ENCODE peak calls at places on chromosomes 11 and 22, in ten cellular contexts. N is lower leg skin, H is esophagus squamous epithelium, M is thyroid gland, X is IMR-90, Q is adrenal gland, T is Peyer's patch, F is HCT116, U is sigmoid colon, P is heart left ventricle. O is an unnamed sample.

GRCh38 chr11:74090701-74091100 is 80.1 kb downstream of the C2CD3 start:
- DNase-seq in H (no peak), X (peak), T (no peak), U (no peak), N (no peak), P (no peak), Q (no peak), F (no peak), M (no peak), O (no peak)

GRCh38 chr11:77505956-77506355 is 32.1 kb upstream of the PAK1 start:
- DNase-seq in Q (no peak), H (no peak), N (no peak), U (no peak), T (no peak), X (no peak), F (no peak), M (no peak), P (no peak), O (no peak)

GRCh38 chr11:77066229-77067023 is at the start of gene CAPN5:
- DNase-seq in T (peak), N (peak), Q (peak), U (peak), X (peak), H (peak), P (peak), M (peak), F (peak), O (peak)

GRCh38 chr11:33891714-33892327 is at the start of gene LMO2:
- DNase-seq in P (no peak), X (no peak), H (no peak), U (no peak), N (no peak), M (no peak), T (no peak), F (no peak), Q (no peak), O (peak)

GRCh38 chr11:93519179-93519578 is 24.0 kb downstream of the SMCO4 start:
- DNase-seq in X (no peak), U (no peak), Q (no peak), F (no peak), H (no peak), M (no peak), P (no peak), T (no peak), N (no peak), O (no peak)

GRCh38 chr11:17774232-17775034 is 39.9 kb downstream of the KCNC1 start:
- DNase-seq in X (no peak), P (no peak), M (no peak), H (no peak), Q (no peak), N (no peak), F (no peak), U (peak), T (no peak), O (no peak)

GRCh38 chr11:102940714-102941588 is 14.6 kb downstream of the MMP13 start:
- DNase-seq in H (no peak), Q (peak), T (peak), F (peak), N (peak), P (no peak), U (no peak), X (peak), M (peak), O (peak)

GRCh38 chr22:30190619-30191018 is 55.9 kb downstream of the LIF start:
- DNase-seq in P (no peak), F (no peak), M (no peak), Q (no peak), X (no peak), N (no peak), H (no peak), U (no peak), T (no peak), O (no peak)

GRCh38 chr11:126710804-126711399 is 289.7 kb downstream of the KIRREL3 start:
- DNase-seq in F (no peak), U (no peak), M (no peak), T (no peak), P (no peak), X (no peak), H (no peak), N (no peak), Q (no peak), O (no peak)

GRCh38 chr11:127273593-127274327 is 273.2 kb upstream of the KIRREL3 start:
- DNase-seq in H (no peak), N (no peak), T (no peak), M (no peak), U (no peak), P (no peak), F (no peak), Q (no peak), X (no peak), O (no peak)

GRCh38 chr22:20865331-20865730 is 6.5 kb downstream of the SNAP29 start:
- DNase-seq in P (no peak), H (no peak), Q (no peak), X (no peak), U (no peak), F (no peak), M (no peak), T (no peak), N (no peak), O (no peak)

GRCh38 chr11:95897731-95898130 is 26.2 kb downstream of the MTMR2 start:
- DNase-seq in T (no peak), P (no peak), F (no peak), U (no peak), X (peak), N (no peak), Q (no peak), H (no peak), M (peak), O (no peak)

GRCh38 chr11:111361082-111361801 is 17.8 kb downstream of the POU2AF1 start:
- DNase-seq in F (no peak), P (no peak), M (no peak), T (no peak), X (no peak), U (no peak), H (no peak), N (no peak), Q (no peak), O (no peak)

GRCh38 chr11:120606116-120607010 is 94.8 kb downstream of the GRIK4 start:
- DNase-seq in U (no peak), M (peak), X (no peak), Q (no peak), T (no peak), H (no peak), N (no peak), F (no peak), P (no peak), O (no peak)

GRCh38 chr22:50696251-50696798 is 23.7 kb downstream of the SHANK3 start:
- DNase-seq in U (peak), H (no peak), M (no peak), X (no peak), F (no peak), P (peak), N (no peak), Q (no peak), T (no peak), O (no peak)

GRCh38 chr11:130534525-130534924 is 86.1 kb downstream of the ADAMTS15 start:
- DNase-seq in Q (no peak), U (no peak), F (no peak), H (no peak), X (no peak), N (no peak), M (peak), T (no peak), P (no peak), O (no peak)

GRCh38 chr11:64717268-64717578 is 5.8 kb downstream of the NRXN2 start:
- DNase-seq in P (peak), X (no peak), F (no peak), U (no peak), H (no peak), Q (no peak), N (no peak), M (no peak), T (no peak), O (no peak)

GRCh38 chr11:95768521-95768920 is 21.1 kb downstream of the FAM76B start:
- DNase-seq in X (peak), N (no peak), H (no peak), U (no peak), F (no peak), T (no peak), P (no peak), M (no peak), Q (no peak), O (no peak)

GRCh38 chr11:134097146-134097545 is 28.3 kb downstream of the JAM3 start:
- DNase-seq in P (no peak), Q (no peak), X (no peak), H (no peak), F (no peak), T (no peak), M (no peak), N (no peak), U (no peak), O (no peak)

GRCh38 chr22:27149886-27150529 is 492.6 kb downstream of the MIAT start:
- DNase-seq in T (no peak), N (no peak), F (no peak), M (no peak), U (no peak), P (no peak), H (no peak), Q (no peak), X (peak), O (no peak)

GRCh38 chr11:20599424-20600346 is at the start of gene SLC6A5:
- DNase-seq in F (no peak), P (no peak), H (no peak), X (peak), U (no peak), N (no peak), M (peak), T (no peak), Q (peak), O (peak)

GRCh38 chr11:46381836-46382643 is 571 bp downstream of the MDK start:
- DNase-seq in U (peak), M (no peak), P (no peak), Q (no peak), H (no peak), X (no peak), T (no peak), F (no peak), N (no peak), O (no peak)

GRCh38 chr22:50090141-50090714 is 422 bp downstream of the MOV10L1 start:
- DNase-seq in F (no peak), T (no peak), X (no peak), Q (no peak), P (no peak), U (no peak), H (no peak), N (no peak), M (no peak), O (no peak)

GRCh38 chr11:92376680-92377079 is 152.1 kb downstream of the FAT3 start:
- DNase-seq in Q (no peak), H (no peak), U (no peak), M (no peak), F (no peak), X (no peak), P (no peak), T (no peak), N (no peak), O (no peak)

GRCh38 chr11:1152316-1153104 is 5.2 kb upstream of the MUC5AC start:
- DNase-seq in N (no peak), P (no peak), X (peak), T (peak), M (no peak), H (no peak), Q (no peak), F (no peak), U (no peak), O (no peak)

GRCh38 chr11:1151366-1152315 is 6.1 kb upstream of the MUC5AC start:
- DNase-seq in F (no peak), T (peak), X (no peak), M (no peak), H (no peak), P (no peak), Q (no peak), N (no peak), U (no peak), O (no peak)

GRCh38 chr11:1155274-1155693 is 2.5 kb upstream of the MUC5AC start:
- DNase-seq in X (peak), M (no peak), F (no peak), Q (no peak), H (no peak), T (no peak), U (no peak), P (no peak), N (no peak), O (no peak)

GRCh38 chr11:1153951-1154487 is 3.7 kb upstream of the MUC5AC start:
- DNase-seq in U (peak), N (no peak), T (peak), M (no peak), F (peak), P (peak), H (no peak), Q (peak), X (peak), O (peak)

DNA sequence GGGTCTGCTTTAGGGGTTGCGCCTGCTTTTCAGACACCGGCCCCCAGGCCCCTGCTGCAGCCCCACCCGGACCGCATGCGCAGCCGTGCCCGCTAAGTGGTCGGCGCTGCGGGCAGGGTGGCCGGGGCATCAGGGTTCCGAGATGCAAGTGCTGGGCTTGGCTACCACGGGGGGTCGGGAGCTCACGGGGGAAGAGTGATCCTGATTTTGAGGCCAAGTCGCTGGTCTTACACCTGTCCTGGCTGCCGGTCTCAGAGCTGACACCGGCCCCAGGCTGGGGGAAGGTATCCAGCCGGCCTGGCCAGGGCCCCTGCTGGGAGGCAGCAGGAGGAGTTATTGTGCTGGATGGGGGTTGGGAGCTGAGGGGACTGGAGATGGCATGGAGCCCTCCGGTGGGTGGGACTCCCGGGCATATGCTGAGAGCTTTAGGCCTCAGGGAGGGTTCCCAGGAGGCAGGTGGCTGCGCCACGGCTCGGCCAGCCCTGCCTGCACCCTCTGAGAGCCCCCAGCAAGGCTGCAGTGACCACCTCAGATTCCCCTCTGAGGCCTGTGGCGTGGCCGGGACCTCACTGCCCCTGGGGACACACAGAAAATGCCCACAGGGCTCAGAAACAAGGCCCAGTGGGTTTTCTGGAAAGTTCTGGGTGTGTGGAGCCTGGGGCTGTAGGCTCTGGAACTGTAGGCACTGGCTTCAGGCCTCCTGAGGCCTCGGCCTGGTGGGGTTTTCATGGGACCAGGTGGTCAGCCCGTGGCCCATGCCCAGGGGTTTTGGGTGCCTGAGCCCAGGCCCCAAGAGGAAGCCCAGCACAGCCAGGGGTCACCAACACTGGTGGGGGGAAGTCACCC is 4.4 kb upstream of the MUC5AC start:
- DNase-seq in P (no peak), Q (no peak), U (no peak), M (no peak), H (no peak), X (no peak), F (no peak), T (peak), N (no peak), O (no peak)
- TF ChIP-seq POLR2A in P (no peak), Q (no peak), U (no peak), M (no peak), H (no peak), X (no peak), F (no peak), T (no peak), N (no peak), O (no peak)

DNA sequence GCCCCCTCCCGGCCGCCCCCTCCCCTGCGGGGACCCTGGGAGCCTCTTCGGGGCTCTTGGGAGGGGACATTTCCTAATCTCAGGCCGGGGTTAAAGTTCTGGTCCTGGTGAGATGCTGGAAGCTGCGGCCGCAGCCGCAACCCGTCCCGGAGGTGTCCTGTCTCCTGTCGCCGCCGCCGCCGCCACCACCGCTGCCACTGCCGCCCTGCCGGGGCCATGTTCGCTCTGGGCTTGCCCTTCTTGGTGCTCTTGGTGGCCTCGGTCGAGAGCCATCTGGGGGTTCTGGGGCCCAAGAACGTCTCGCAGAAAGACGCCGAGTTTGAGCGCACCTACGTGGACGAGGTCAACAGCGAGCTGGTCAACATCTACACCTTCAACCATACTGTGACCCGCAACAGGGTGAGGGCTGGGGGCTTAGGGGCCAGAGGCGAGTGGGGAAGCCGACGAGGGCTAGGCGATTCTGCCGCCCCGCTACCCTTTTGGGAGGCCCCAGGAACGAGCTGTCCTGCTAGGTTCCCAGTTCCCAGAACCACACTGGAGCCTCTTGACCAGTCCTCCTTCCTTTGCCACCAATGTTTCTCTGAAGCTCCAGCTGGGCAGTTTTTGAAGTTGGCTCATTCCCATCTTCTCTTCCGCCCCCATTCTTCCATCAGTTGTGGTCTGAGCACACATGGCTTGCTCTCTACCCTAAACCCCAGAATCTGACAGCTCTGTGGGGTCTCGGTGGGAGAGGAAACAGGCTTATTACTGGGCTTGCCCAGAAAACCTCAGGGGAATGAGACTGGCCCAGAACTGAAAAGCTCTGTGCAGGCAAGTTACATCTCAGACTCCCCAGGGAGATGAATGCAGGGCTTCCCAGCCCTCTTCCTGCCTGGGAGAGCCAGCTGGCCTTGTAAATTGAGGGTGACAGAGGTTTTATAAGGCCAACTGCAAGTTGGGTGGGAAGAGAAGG is 781 bp downstream of the SIDT2 start:
- DNase-seq in F (no peak), P (no peak), N (no peak), M (peak), U (peak), X (no peak), Q (peak), T (peak), H (no peak), O (no peak)
- TF ChIP-seq CTCF in F (no peak), P (no peak), N (no peak), M (no peak), U (no peak), X (no peak), Q (no peak), T (no peak), H (no peak), O (no peak)

GRCh38 chr22:19443544-19444211 is 3.8 kb downstream of the C22orf39 start:
- DNase-seq in T (no peak), P (no peak), X (no peak), M (no peak), Q (no peak), U (no peak), N (no peak), F (no peak), H (no peak), O (no peak)
- TF ChIP-seq POLR2A in T (no peak), P (no peak), X (no peak), M (no peak), Q (no peak), U (no peak), N (no peak), F (no peak), H (no peak), O (no peak)

GRCh38 chr11:9178716-9179115 is 86.4 kb downstream of the DENND5A start:
- DNase-seq in H (no peak), N (no peak), Q (no peak), T (no peak), X (no peak), U (no peak), F (no peak), M (no peak), P (no peak), O (no peak)

GRCh38 chr11:9176550-9176949 is 85.2 kb upstream of the SCUBE2 start:
- DNase-seq in U (no peak), M (no peak), N (no peak), Q (no peak), H (no peak), X (peak), F (no peak), P (no peak), T (no peak), O (no peak)

GRCh38 chr11:9176136-9176535 is 84.7 kb upstream of the SCUBE2 start:
- DNase-seq in M (no peak), U (no peak), P (no peak), Q (no peak), H (no peak), N (no peak), X (no peak), F (no peak), T (no peak), O (no peak)

GRCh38 chr11:9180784-9181183 is 84.4 kb downstream of the DENND5A start:
- DNase-seq in H (no peak), M (peak), F (no peak), U (no peak), P (no peak), Q (no peak), T (no peak), X (peak), N (no peak), O (no peak)

GRCh38 chr11:9179141-9179540 is 86.0 kb downstream of the DENND5A start:
- DNase-seq in U (no peak), N (no peak), M (no peak), X (no peak), P (no peak), H (no peak), T (no peak), Q (no peak), F (no peak), O (no peak)
- TF ChIP-seq CTCF in U (no peak), N (no peak), M (no peak), X (no peak), P (no peak), H (no peak), T (no peak), Q (no peak), F (no peak), O (no peak)

GRCh38 chr11:114060402-114061052 is 1.0 kb downstream of the ZBTB16 start:
- DNase-seq in N (no peak), U (peak), Q (peak), H (no peak), T (peak), X (no peak), M (peak), F (no peak), P (peak), O (peak)

GRCh38 chr11:114058871-114059277 is 637 bp upstream of the ZBTB16 start:
- DNase-seq in T (peak), F (no peak), P (no peak), H (no peak), N (no peak), X (no peak), Q (peak), U (peak), M (peak), O (no peak)

GRCh38 chr11:114058026-114058706 is 1.3 kb upstream of the ZBTB16 start:
- DNase-seq in H (no peak), P (no peak), X (no peak), N (no peak), Q (peak), M (peak), U (peak), T (no peak), F (no peak), O (peak)

GRCh38 chr11:114059984-114060401 is 482 bp downstream of the ZBTB16 start:
- DNase-seq in Q (peak), T (peak), N (no peak), F (no peak), M (no peak), U (peak), X (no peak), H (no peak), P (no peak), O (no peak)

GRCh38 chr11:114059278-114059983 is at the start of gene ZBTB16:
- DNase-seq in Q (peak), F (no peak), H (no peak), T (peak), X (no peak), M (peak), U (peak), P (peak), N (peak), O (peak)
- TF ChIP-seq POLR2A in Q (peak), F (no peak), H (no peak), T (peak), X (no peak), M (peak), U (peak), P (peak), N (no peak), O (peak)

GRCh38 chr11:119436093-119436492 is 13.1 kb upstream of the THY1 start:
- DNase-seq in U (no peak), N (no peak), F (no peak), Q (no peak), M (no peak), X (no peak), P (no peak), H (no peak), T (no peak), O (no peak)
- TF ChIP-seq CTCF in U (no peak), N (no peak), F (no peak), Q (no peak), M (no peak), X (no peak), P (no peak), H (no peak), T (no peak), O (no peak)

GRCh38 chr11:12156301-12157140 is 46.1 kb downstream of the MICAL2 start:
- DNase-seq in X (no peak), M (peak), H (no peak), U (peak), P (no peak), T (no peak), Q (no peak), N (no peak), F (no peak), O (no peak)

GRCh38 chr11:12158926-12159325 is 48.5 kb downstream of the MICAL2 start:
- DNase-seq in N (no peak), F (no peak), U (no peak), X (peak), Q (no peak), P (no peak), M (no peak), H (no peak), T (no peak), O (no peak)

GRCh38 chr11:12154871-12155668 is 44.7 kb downstream of the MICAL2 start:
- DNase-seq in P (no peak), N (no peak), H (no peak), Q (no peak), T (no peak), F (no peak), X (no peak), M (no peak), U (no peak), O (no peak)

GRCh38 chr11:12155696-12156095 is 45.3 kb downstream of the MICAL2 start:
- DNase-seq in T (no peak), X (no peak), M (no peak), P (no peak), F (no peak), Q (no peak), N (no peak), H (no peak), U (no peak), O (no peak)

GRCh38 chr11:12157241-12157661 is 46.9 kb downstream of the MICAL2 start:
- DNase-seq in P (no peak), U (no peak), F (no peak), T (no peak), H (no peak), Q (no peak), M (no peak), X (peak), N (no peak), O (no peak)
- TF ChIP-seq POLR2A in P (no peak), U (no peak), F (no peak), T (no peak), H (no peak), Q (no peak), M (no peak), X (no peak), N (no peak), O (no peak)